ENCODE peak calls at places on chromosome 13, in five cellular contexts. L, X, V, D and I are unnamed samples.

GRCh38 chr13:90974249-90974954 is 373.1 kb upstream of the MIR17HG start:
- DNase-seq in X (no peak), D (no peak), L (no peak), V (no peak), I (no peak)

GRCh38 chr13:51025245-51025872 is 85.7 kb downstream of the C13orf42 start:
- DNase-seq in V (no peak), D (no peak), L (no peak), X (no peak), I (no peak)

GRCh38 chr13:24742294-24742693 is 21.7 kb upstream of the RNF17 start:
- DNase-seq in X (no peak), L (no peak), V (no peak), D (no peak), I (no peak)

GRCh38 chr13:32917504-32917903 is 98.7 kb upstream of the KL start:
- DNase-seq in X (no peak), L (no peak), D (no peak), V (peak; percentile 33), I (no peak)

GRCh38 chr13:111330211-111330610 is 9.8 kb downstream of the TEX29 start:
- DNase-seq in L (no peak), X (no peak), V (no peak), D (no peak), I (no peak)

GRCh38 chr13:49388256-49388655 is 55.6 kb downstream of the CAB39L start:
- DNase-seq in D (no peak), V (no peak), X (no peak), L (no peak), I (no peak)

GRCh38 chr13:98890186-98890585 is 87.7 kb downstream of the DOCK9 start:
- DNase-seq in D (no peak), L (no peak), X (no peak), V (no peak), I (no peak)

GRCh38 chr13:97267418-97268059 is 45.4 kb downstream of the MBNL2 start:
- DNase-seq in V (no peak), L (no peak), X (no peak), D (no peak), I (no peak)

GRCh38 chr13:72680353-72680752 is 47.1 kb downstream of the MZT1 start:
- DNase-seq in D (no peak), X (no peak), V (no peak), L (no peak), I (no peak)

GRCh38 chr13:28805193-28805819 is 14.8 kb upstream of the MTUS2 start:
- DNase-seq in L (peak; percentile 20), V (no peak), X (no peak), D (peak; percentile 35), I (peak; percentile 43)

GRCh38 chr13:40403509-40404241 is 262.8 kb downstream of the FOXO1 start:
- DNase-seq in L (no peak), X (no peak), D (no peak), V (no peak), I (no peak)

GRCh38 chr13:30049692-30050091 is 199.3 kb upstream of the UBL3 start:
- DNase-seq in X (no peak), L (peak; percentile 13), V (no peak), D (no peak), I (no peak)

GRCh38 chr13:73872397-73872796 is 261.8 kb downstream of the KLF12 start:
- DNase-seq in V (no peak), D (no peak), L (no peak), X (no peak), I (no peak)

GRCh38 chr13:35485451-35485850 is 9.0 kb upstream of the MAB21L1 start:
- DNase-seq in X (no peak), V (no peak), D (no peak), L (no peak), I (no peak)

GRCh38 chr13:89458456-89458855 is 1787.3 kb downstream of the SLITRK5 start:
- DNase-seq in L (no peak), D (no peak), V (no peak), X (no peak), I (no peak)

GRCh38 chr13:110841846-110842245 is 73.0 kb downstream of the ANKRD10 start:
- DNase-seq in V (no peak), X (no peak), L (no peak), D (no peak), I (no peak)

GRCh38 chr13:78976696-78977095 is 317.7 kb upstream of the OBI1 start:
- DNase-seq in X (no peak), D (no peak), V (no peak), L (no peak), I (no peak)

GRCh38 chr13:44050450-44051063 is 170.9 kb downstream of the LACC1 start:
- DNase-seq in L (peak; percentile 6), V (no peak), D (peak; percentile 33), X (peak; percentile 7), I (no peak)

GRCh38 chr13:97107815-97108534 is 113.7 kb upstream of the OXGR1 start:
- DNase-seq in D (peak; percentile 42), L (no peak), V (no peak), X (no peak), I (no peak)

GRCh38 chr13:75959861-75960481 is 323.8 kb downstream of the LMO7 start:
- DNase-seq in V (no peak), X (no peak), D (no peak), L (no peak), I (no peak)

GRCh38 chr13:73355134-73355533 is 296.3 kb downstream of the KLF5 start:
- DNase-seq in V (no peak), L (no peak), X (no peak), D (no peak), I (no peak)

GRCh38 chr13:113322890-113323651 is 26.0 kb downstream of the LAMP1 start:
- DNase-seq in X (no peak), L (no peak), V (no peak), D (no peak), I (no peak)
- TF ChIP-seq GABPA in X (no peak), L (no peak), V (no peak), D (no peak), I (no peak)

DNA sequence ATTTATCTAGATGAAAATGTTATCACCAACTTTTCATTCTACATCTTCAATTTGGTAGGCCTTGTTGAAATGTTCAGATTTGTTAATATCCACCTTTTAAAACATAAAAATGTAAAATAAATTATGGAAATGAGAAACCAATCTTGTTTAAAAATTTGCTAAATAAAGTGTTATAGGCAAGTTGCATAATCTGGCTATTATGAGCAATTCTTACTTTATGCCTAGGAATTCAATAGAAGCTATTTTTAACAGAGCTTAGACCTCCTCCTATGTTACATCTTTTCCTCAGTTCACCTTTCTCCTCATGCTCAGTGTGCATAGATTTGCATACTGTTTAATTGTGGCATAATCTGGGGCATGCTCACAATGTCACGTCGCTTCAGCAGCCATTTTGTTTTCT is 87.9 kb upstream of the POSTN start:
- DNase-seq in D (no peak), L (no peak), V (no peak), X (no peak), I (no peak)
- TF ChIP-seq REST in D (no peak), L (no peak), V (no peak), X (no peak), I (no peak)

GRCh38 chr13:112435973-112436372 is 59.8 kb downstream of the SPACA7 start:
- DNase-seq in D (no peak), V (no peak), X (no peak), L (no peak), I (peak; percentile 1)

GRCh38 chr13:112441226-112441625 is 65.1 kb downstream of the SPACA7 start:
- DNase-seq in V (no peak), X (no peak), D (no peak), L (no peak), I (no peak)

GRCh38 chr13:112434937-112435523 is 58.9 kb downstream of the SPACA7 start:
- DNase-seq in X (no peak), D (no peak), L (no peak), V (no peak), I (no peak)

GRCh38 chr13:112438515-112438914 is 62.4 kb downstream of the SPACA7 start:
- DNase-seq in D (no peak), X (no peak), L (no peak), V (no peak), I (no peak)

DNA sequence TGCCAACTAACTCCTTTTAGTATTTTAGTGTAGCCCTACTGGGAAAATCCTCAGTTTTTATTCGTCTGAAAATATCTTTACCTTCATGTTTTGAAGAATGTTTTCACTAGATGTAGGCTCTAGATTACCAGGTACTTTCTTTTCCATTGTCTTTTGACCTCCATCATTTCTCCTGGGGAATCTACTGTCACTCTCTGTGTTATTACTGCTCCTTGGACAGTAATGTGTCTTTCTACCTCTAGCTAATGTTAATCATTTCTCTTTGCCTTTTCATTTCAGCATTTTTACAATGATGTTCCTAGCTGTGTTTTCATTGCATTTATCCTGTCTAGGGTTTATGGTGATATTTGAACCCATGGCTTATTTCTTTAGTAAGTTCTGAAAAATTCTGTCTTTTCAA is 61.9 kb downstream of the SPACA7 start:
- DNase-seq in X (no peak), L (no peak), V (no peak), D (no peak), I (no peak)
- H3K27me3 ChIP-seq in X (peaks cover 3% of the 10 kb centered on the region), L (no peaks in the 10 kb centered on the region), V (no peaks in the 10 kb centered on the region), D (peaks cover 27% of the 10 kb centered on the region), I (peaks cover 6% of the 10 kb centered on the region)

DNA sequence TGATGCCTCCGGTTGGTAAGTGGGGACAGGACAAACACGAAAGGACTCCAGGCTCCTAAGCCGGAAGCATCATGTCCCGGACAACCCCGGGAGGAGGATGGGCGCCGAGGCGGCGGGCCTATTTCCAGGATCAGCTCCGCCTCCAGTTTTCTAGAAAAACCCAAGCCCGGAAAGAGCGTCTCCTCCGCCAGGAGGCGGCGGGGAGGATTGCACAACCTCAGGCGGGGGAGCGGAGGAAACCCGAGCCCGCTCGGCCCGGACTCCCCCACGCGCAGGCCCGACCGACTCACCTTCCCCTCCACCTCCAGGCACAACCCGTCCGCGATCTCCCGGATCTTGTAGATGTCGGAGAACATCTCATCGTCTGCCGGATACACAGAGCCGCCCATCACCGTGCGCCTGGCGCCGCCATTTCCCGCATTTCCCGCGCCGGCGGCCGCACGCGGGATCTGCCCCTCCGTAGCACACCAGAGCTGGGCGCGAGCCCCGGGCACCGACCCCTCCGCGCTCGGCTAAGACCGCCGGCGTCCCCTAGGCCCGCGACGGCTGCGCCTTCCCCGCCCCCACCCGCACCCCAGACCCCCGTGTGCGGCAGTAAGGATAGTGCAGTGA is 455 bp downstream of the TPT1 start:
- DNase-seq in D (peak; percentile 78), X (peak; percentile 77), L (peak; percentile 70), V (no peak), I (peak; percentile 68)
- TF ChIP-seq GABPA in D (peak; percentile 44), X (peak; percentile 57), L (no peak), V (no peak), I (peak; percentile 45)

GRCh38 chr13:113806526-113806925 is 47.5 kb downstream of the TMEM255B start:
- DNase-seq in V (no peak), D (no peak), X (no peak), L (no peak), I (no peak)
- TF ChIP-seq REST in V (no peak), D (no peak), X (no peak), L (no peak), I (no peak)